ENCODE peak calls at places on chromosomes 6 and 20, in seven cellular contexts. W is left lung; I is A673; O is naive thymus-derived CD4-positive, alpha-beta T cell; T is IMR-90; S is endothelial cell of umbilical vein; L is colonic mucosa. G is an unnamed sample.

GRCh38 chr6:148055410-148055809 is 287.2 kb upstream of the SASH1 start:
- DNase-seq in L (no peak), S (no peak), W (no peak), T (no peak), O (no peak), I (no peak), G (no peak)

GRCh38 chr6:34132486-34133185 is 13.3 kb downstream of the GRM4 start:
- DNase-seq in W (no peak), T (peak), L (no peak), O (no peak), I (peak), S (peak), G (peak)

GRCh38 chr6:86412063-86412462 is 525.3 kb upstream of the HTR1E start:
- DNase-seq in I (no peak), W (no peak), S (no peak), L (no peak), O (no peak), T (no peak), G (no peak)

GRCh38 chr20:50845566-50846211 is 50.8 kb downstream of the BCAS4 start:
- DNase-seq in O (no peak), W (no peak), I (no peak), L (no peak), T (no peak), S (no peak), G (no peak)

GRCh38 chr20:3137492-3137891 is 22.2 kb downstream of the FASTKD5 start:
- DNase-seq in O (no peak), I (no peak), T (no peak), S (no peak), L (no peak), W (no peak), G (no peak)

GRCh38 chr6:148440877-148441453 is 98.3 kb downstream of the SASH1 start:
- DNase-seq in O (no peak), T (peak), W (peak), S (peak), L (no peak), I (peak), G (peak)

GRCh38 chr20:8790442-8791074 is 278.3 kb upstream of the PLCB4 start:
- DNase-seq in I (peak), O (no peak), L (peak), W (no peak), S (peak), T (peak), G (peak)

GRCh38 chr20:34299925-34300806 is 3.0 kb downstream of the AHCY start:
- DNase-seq in O (no peak), T (peak), I (no peak), S (no peak), W (no peak), L (no peak), G (no peak)

DNA sequence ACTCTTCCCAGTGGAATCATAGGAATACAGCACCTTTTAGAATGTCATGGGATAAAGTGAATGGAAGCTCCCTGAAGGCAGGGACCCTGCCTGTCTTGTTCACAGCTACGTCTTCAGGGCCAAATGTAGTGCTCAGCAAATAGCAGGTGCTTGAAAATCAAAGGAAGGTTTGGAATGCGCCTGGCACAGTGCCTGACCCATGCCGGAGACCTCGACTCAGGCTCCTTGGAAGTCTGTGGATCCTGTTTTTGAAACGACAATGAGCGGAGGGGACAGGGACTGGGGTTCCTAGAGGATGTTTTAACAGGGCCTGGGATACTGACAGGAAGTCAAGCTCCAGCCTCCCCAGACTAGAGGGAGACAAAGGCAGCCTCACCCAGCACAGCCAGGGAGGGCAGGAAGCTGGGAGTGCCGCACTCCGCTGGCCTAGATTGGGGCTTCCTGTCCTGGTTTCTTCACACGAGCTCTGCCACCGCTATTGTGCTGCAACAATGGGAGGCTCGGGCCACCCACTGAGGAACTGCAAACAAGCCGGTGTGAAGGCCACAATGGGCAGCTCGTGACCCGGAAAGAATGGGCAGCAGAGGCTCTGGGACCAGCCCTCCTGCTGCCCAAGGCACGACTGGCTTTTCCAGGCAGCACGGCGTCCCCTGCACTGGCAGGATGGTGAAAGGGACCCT is 76.7 kb downstream of the PREX1 start:
- DNase-seq in S (peak), O (peak), T (no peak), W (peak), L (no peak), I (peak), G (no peak)
- H3K27ac ChIP-seq in S (peak), O (no peak), T (no peak), W (peak), L (peak), I (no peak), G (no peak)

GRCh38 chr20:48826064-48826463 is 1.7 kb downstream of the PREX1 start:
- DNase-seq in W (no peak), L (no peak), S (no peak), T (no peak), I (peak), O (no peak), G (no peak)
- H3K4me3 ChIP-seq in W (peak), L (peak), S (peak), T (no peak), I (peak), O (peak), G (no peak)

GRCh38 chr6:1619106-1619665 is 9.5 kb downstream of the FOXC1 start:
- DNase-seq in I (no peak), T (no peak), O (no peak), W (no peak), S (peak), L (no peak), G (no peak)
- H3K27ac ChIP-seq in I (no peak), T (no peak), O (no peak), W (no peak), S (peak), L (no peak), G (no peak)

GRCh38 chr6:168442646-168443045 is 1.7 kb downstream of the SMOC2 start:
- DNase-seq in W (no peak), L (no peak), I (no peak), O (no peak), T (no peak), S (no peak), G (no peak)

GRCh38 chr6:168439791-168440491 is 1.0 kb upstream of the SMOC2 start:
- DNase-seq in S (no peak), W (no peak), T (no peak), L (no peak), I (no peak), O (no peak), G (no peak)

GRCh38 chr6:168441434-168442391 is 729 bp downstream of the SMOC2 start:
- DNase-seq in T (no peak), S (no peak), W (no peak), O (no peak), L (no peak), I (no peak), G (no peak)

GRCh38 chr6:168437751-168438150 is 3.2 kb upstream of the SMOC2 start:
- DNase-seq in W (no peak), O (no peak), I (no peak), L (no peak), S (no peak), T (no peak), G (no peak)

DNA sequence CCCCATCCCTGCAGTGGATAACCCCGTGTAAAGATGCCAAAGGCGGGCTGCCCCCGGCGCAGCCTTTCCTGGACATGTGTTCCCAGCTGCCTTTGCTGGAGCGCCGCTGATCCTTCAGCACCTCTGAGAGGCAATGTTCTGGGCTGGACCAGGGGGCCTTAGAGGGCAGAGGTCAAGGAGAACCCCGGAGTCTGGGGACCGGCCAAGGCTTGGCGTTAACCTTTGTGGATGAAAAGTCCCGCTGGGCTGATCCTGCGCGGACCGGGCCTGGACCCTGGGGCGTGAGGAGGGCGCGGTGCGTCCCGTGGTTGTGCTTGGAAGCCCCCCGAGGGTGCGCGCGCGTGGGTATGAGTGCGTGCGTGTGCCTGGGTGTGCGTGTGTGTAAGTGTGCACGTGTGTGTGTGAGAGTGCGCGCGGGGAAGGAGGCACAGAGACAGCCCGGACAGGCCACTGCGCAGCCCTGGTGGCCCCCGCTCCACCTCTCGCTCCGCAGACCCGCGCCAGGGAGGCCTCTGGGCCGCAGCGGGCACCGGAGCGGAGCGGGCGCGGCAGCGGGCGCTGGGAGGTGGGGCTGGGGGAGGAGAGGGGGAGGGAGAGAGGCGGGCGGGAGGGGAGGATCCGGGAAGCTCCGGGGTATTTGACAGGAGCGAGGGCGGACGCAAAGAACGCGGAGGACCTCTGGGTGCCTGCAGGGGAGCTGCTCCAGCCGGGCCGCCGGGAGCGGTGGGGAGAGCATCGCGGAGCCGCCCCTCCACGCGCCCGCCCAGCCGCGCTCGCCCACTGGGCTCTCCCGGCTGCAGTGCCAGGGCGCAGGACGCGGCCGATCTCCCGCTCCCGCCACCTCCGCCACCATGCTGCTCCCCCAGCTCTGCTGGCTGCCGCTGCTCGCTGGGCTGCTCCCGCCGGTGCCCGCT is at the start of gene SMOC2:
- DNase-seq in I (peak), W (no peak), S (no peak), T (no peak), L (peak), O (no peak), G (no peak)
- H3K4me3 ChIP-seq in I (peak), W (peak), S (no peak), T (no peak), L (peak), O (no peak), G (no peak)

DNA sequence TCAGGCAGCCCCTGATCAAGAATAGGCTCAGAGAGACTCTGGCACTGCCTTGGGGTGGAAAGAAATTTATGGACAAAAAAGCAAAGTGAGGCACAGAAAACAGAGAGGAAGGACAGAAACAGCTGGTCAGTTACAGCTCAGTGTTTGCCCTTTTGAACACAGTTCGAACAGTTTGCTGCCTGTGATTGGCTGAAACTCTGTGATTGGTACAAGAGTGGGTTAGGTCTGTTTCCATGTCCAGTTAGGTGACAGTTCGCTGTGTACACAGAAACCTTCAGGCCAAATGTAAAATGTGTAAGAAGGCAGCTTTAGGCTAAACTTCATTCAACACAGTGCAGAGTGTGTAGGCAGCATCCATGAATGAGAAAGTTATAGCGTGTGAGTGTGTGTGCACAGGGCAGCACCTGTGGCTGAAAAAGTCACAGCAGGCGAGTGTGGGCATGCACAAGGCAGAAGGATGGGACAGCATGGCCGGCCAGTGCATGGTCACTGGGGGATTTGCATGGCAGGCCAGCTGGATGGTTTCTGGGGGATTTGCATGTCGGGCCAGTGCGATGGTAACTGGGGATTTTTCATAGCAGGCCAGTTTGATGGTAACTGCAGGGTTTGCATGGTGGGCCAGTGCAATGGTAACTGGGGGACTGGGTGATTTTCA is 75.4 kb upstream of the FRMD1 start:
- DNase-seq in L (peak), S (no peak), I (no peak), T (no peak), W (no peak), O (no peak), G (no peak)
- H3K27ac ChIP-seq in L (no peak), S (no peak), I (no peak), T (no peak), W (no peak), O (no peak), G (no peak)

GRCh38 chr6:139905404-139906052 is 531.1 kb upstream of the CITED2 start:
- DNase-seq in I (no peak), S (no peak), W (no peak), O (no peak), L (no peak), T (no peak), G (no peak)

GRCh38 chr6:139904572-139904971 is 530.1 kb upstream of the CITED2 start:
- DNase-seq in L (no peak), W (no peak), I (no peak), T (no peak), O (no peak), S (no peak), G (no peak)

GRCh38 chr6:139903411-139904157 is 529.1 kb upstream of the CITED2 start:
- DNase-seq in W (no peak), S (no peak), O (no peak), L (peak), T (no peak), I (no peak), G (no peak)

GRCh38 chr6:139909992-139910391 is 535.5 kb upstream of the CITED2 start:
- DNase-seq in T (no peak), I (no peak), O (no peak), L (no peak), S (peak), W (no peak), G (no peak)

DNA sequence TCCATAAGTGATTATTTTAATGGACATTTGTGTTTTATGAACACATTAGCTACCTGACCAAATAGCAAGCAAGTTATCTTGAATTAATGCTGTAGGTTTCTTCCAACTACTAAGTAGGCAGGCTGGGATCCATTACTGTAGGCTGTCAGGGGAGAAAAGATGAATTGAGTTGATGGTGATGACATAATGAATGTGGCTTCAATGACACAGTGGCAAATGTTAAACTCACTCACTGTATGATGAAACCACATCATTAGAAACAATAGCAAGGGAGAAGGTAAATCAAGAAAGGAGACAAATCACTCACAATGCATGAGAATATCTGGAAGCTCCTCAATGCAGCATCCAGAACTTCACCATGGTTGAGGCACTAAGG is 529.7 kb upstream of the CITED2 start:
- DNase-seq in I (no peak), S (no peak), O (no peak), L (no peak), T (no peak), W (no peak), G (no peak)
- H3K4me3 ChIP-seq in I (no peak), S (no peak), O (no peak), L (no peak), T (no peak), W (no peak), G (no peak)

GRCh38 chr20:61850926-61851900 is 214.5 kb downstream of the TAF4 start:
- DNase-seq in W (no peak), S (no peak), I (no peak), O (no peak), L (no peak), T (peak), G (no peak)
- H3K27ac ChIP-seq in W (no peak), S (no peak), I (no peak), O (no peak), L (no peak), T (no peak), G (no peak)

GRCh38 chr20:7703436-7703835 is 236.8 kb downstream of the HAO1 start:
- DNase-seq in W (no peak), T (no peak), O (no peak), L (no peak), S (no peak), I (no peak), G (no peak)
- H3K4me3 ChIP-seq in W (no peak), T (no peak), O (no peak), L (no peak), S (no peak), I (no peak), G (no peak)

DNA sequence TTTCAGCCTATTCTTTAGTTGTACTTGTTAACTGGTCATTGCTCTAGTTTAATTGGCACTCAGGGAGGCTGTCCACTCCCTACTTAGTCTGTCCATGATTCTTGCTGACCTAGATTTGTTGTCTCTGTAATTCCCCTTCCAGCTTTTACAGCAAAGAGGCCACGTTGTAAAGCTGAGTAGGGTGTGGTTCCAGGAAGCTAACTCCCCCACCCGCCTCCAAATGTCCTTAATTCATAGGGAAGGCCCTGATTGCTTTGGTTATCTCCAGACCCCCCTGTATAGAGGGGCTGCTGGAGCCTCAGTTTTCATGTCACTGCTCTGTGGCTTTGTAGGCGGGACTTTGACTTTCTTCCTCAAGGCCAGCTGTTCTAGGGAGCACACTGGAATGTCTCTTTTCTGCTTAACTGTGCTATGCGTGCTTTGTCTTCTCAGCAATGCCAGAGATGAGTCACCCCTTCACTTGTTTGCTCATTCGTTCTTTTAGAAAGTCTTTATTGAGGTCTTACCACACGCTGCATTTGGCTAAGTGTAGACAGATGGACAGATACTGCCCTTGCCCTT is 175.1 kb upstream of the JAG1 start:
- DNase-seq in O (no peak), W (no peak), L (peak), S (peak), T (peak), I (peak), G (peak)
- H3K27ac ChIP-seq in O (no peak), W (peak), L (peak), S (no peak), T (peak), I (no peak), G (no peak)